ENCODE peak calls at places on chromosomes 13 and 19, in ten cellular contexts. E is sigmoid colon; T is breast epithelium; B is SK-N-MC; A is caudate nucleus; F is CD8-positive, alpha-beta memory T cell; D is RWPE1; H is HL-60; Z is fibroblast of lung; K is heart right ventricle. O is an unnamed sample.

GRCh38 chr13:110012102-110012739 is 225.8 kb upstream of the IRS2 start:
- DNase-seq in E (no peak), T (no peak), B (no peak), A (no peak), F (no peak), D (peak; percentile 83), H (no peak), Z (peak; percentile 100), K (no peak), O (no peak)

GRCh38 chr19:48630289-48631036 is 6.7 kb downstream of the DBP start:
- DNase-seq in E (peak; percentile 91), T (no peak), B (no peak), A (no peak), F (no peak), D (no peak), H (no peak), Z (peak; percentile 58), K (peak; percentile 88), O (no peak)

GRCh38 chr19:40231544-40232424 is 5.3 kb upstream of the CCNP start:
- DNase-seq in E (no peak), T (no peak), B (no peak), A (no peak), F (no peak), D (no peak), H (no peak), Z (no peak), K (no peak), O (no peak)

GRCh38 chr13:30639671-30640070 is 22.0 kb downstream of the USPL1 start:
- DNase-seq in E (no peak), T (no peak), B (no peak), A (no peak), F (no peak), D (no peak), H (no peak), Z (peak; percentile 71), K (no peak), O (no peak)

GRCh38 chr13:110023729-110024645 is 237.6 kb upstream of the IRS2 start:
- DNase-seq in E (peak; percentile 85), T (no peak), B (no peak), A (no peak), F (no peak), D (no peak), H (no peak), Z (no peak), K (peak; percentile 47), O (no peak)

GRCh38 chr19:4375620-4376228 is 24.6 kb downstream of the SH3GL1 start:
- DNase-seq in E (peak; percentile 69), T (no peak), B (peak; percentile 56), A (peak; percentile 19), F (no peak), D (no peak), H (peak; percentile 70), Z (peak; percentile 76), K (no peak), O (no peak)

GRCh38 chr19:1837625-1838105 is 10.6 kb downstream of the REXO1 start:
- DNase-seq in E (no peak), T (no peak), B (no peak), A (no peak), F (peak; percentile 46), D (peak; percentile 53), H (peak; percentile 44), Z (no peak), K (no peak), O (no peak)

GRCh38 chr13:20197361-20197834 is 4.7 kb upstream of the GJB2 start:
- DNase-seq in E (no peak), T (no peak), B (no peak), A (no peak), F (peak; percentile 44), D (peak; percentile 50), H (no peak), Z (peak; percentile 43), K (no peak), O (no peak)

GRCh38 chr19:17806945-17807344 is 12.0 kb downstream of the B3GNT3 start:
- DNase-seq in E (no peak), T (no peak), B (no peak), A (no peak), F (no peak), D (no peak), H (peak; percentile 10), Z (no peak), K (no peak), O (no peak)

GRCh38 chr19:2640563-2641331 is 61.7 kb downstream of the GNG7 start:
- DNase-seq in E (no peak), T (no peak), B (no peak), A (no peak), F (no peak), D (no peak), H (no peak), Z (no peak), K (no peak), O (no peak)

GRCh38 chr13:109567315-109567714 is 219.1 kb downstream of the IRS2 start:
- DNase-seq in E (no peak), T (no peak), B (no peak), A (no peak), F (no peak), D (no peak), H (no peak), Z (no peak), K (no peak), O (no peak)

GRCh38 chr19:48501446-48501960 is 10.1 kb downstream of the LMTK3 start:
- DNase-seq in E (no peak), T (no peak), B (no peak), A (no peak), F (peak; percentile 67), D (no peak), H (no peak), Z (no peak), K (no peak), O (no peak)

GRCh38 chr13:50592412-50593145 is 250.9 kb downstream of the DLEU7 start:
- DNase-seq in E (no peak), T (no peak), B (no peak), A (no peak), F (no peak), D (peak; percentile 38), H (no peak), Z (peak; percentile 92), K (no peak), O (no peak)

GRCh38 chr13:96967248-96967745 is 27.0 kb downstream of the OXGR1 start:
- DNase-seq in E (no peak), T (no peak), B (no peak), A (no peak), F (no peak), D (no peak), H (no peak), Z (no peak), K (no peak), O (no peak)

GRCh38 chr19:30649934-30650614 is 277.9 kb downstream of the ZNF536 start:
- DNase-seq in E (no peak), T (no peak), B (peak; percentile 66), A (peak; percentile 50), F (no peak), D (peak; percentile 60), H (peak; percentile 11), Z (peak; percentile 31), K (no peak), O (peak; percentile 32)

GRCh38 chr13:38045278-38046048 is 175.9 kb upstream of the TRPC4 start:
- DNase-seq in E (no peak), T (no peak), B (no peak), A (no peak), F (no peak), D (peak; percentile 8), H (peak; percentile 22), Z (peak; percentile 27), K (no peak), O (no peak)

GRCh38 chr19:7851623-7852500 is 21.8 kb downstream of the EVI5L start:
- DNase-seq in E (no peak), T (no peak), B (no peak), A (peak; percentile 90), F (no peak), D (no peak), H (no peak), Z (no peak), K (no peak), O (peak; percentile 67)

GRCh38 chr19:5828661-5829566 is 10.6 kb downstream of the FUT6 start:
- DNase-seq in E (peak; percentile 93), T (no peak), B (no peak), A (no peak), F (peak; percentile 17), D (no peak), H (no peak), Z (no peak), K (peak; percentile 54), O (no peak)

DNA sequence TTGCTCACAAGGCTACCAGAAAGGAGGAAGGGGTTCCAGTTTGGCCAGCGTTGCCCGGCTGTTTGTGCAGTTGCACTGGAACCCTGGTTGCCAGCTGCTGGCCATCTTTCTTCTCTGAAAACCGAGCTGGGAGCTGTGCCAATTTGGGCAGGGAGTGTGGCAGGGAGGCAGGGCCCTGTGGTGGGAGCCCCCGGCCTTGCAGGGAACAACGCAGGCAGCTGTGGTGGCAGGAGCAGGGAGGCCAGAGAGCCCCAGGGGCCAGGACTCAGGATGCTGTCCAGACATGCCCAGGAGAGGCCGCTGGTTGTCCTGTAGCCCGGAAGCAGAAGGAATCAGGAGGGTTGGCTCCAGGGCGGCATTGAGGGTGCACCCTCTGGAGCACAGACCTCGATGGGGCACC is 4.8 kb downstream of the KMT5C start:
- DNase-seq in E (no peak), T (no peak), B (no peak), A (peak; percentile 39), F (no peak), D (no peak), H (no peak), Z (peak; percentile 40), K (no peak), O (peak; percentile 42)
- H3K27ac ChIP-seq in E (no peak overlapping the region), T (peak overlapping the region; percentile 1), B (no peak overlapping the region), A (no peak overlapping the region), F (no peak overlapping the region), D (peak overlapping the region; percentile 97), H (no peak overlapping the region), Z (no peak overlapping the region), K (no peak overlapping the region), O (peak overlapping the region; percentile 30)

GRCh38 chr19:47130120-47130588 is 481 bp upstream of the SAE1 start:
- DNase-seq in E (no peak), T (no peak), B (no peak), A (no peak), F (no peak), D (no peak), H (no peak), Z (peak; percentile 5), K (no peak), O (no peak)
- H3K27ac ChIP-seq in E (peak overlapping the region; percentile 92), T (peak overlapping the region; percentile 90), B (peak overlapping the region; percentile 85), A (peak overlapping the region; percentile 95), F (no peak overlapping the region), D (peak overlapping the region; percentile 88), H (peak overlapping the region; percentile 16), Z (no peak overlapping the region), K (no peak overlapping the region), O (peak overlapping the region; percentile 94)

GRCh38 chr19:485122-485521 is 11.2 kb upstream of the MADCAM1 start:
- DNase-seq in E (no peak), T (no peak), B (no peak), A (no peak), F (no peak), D (no peak), H (no peak), Z (no peak), K (no peak), O (no peak)
- H3K27ac ChIP-seq in E (no peak overlapping the region), T (peak overlapping the region; percentile 54), B (no peak overlapping the region), A (peak overlapping the region; percentile 99), F (no peak overlapping the region), D (no peak overlapping the region), H (no peak overlapping the region), Z (no peak overlapping the region), K (no peak overlapping the region), O (peak overlapping the region; percentile 99)

DNA sequence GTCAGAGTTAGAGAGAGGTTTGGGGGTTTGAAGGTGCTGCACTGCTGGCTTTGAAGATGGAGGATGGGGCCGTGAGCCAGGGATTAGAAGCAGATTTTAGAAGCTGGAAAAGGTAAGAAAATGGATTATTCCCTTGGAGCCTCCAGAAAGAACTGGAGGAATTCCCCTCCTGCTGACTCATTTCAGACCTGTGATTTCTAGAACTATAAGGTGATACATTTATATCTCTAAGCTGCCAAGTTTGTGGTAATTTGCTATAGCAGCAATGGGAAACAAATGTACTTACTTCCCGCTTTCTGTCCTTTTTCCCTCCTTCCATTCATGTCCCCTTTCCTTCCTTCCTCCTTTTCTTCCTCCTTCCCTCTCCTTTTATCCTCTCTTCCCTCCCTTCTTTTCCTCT is 78.5 kb upstream of the PCDH8 start:
- DNase-seq in E (no peak), T (no peak), B (no peak), A (no peak), F (no peak), D (peak; percentile 61), H (no peak), Z (no peak), K (no peak), O (no peak)
- H3K27ac ChIP-seq in E (no peak overlapping the region), T (peak overlapping the region; percentile 80), B (no peak overlapping the region), A (no peak overlapping the region), F (no peak overlapping the region), D (peak overlapping the region; percentile 83), H (no peak overlapping the region), Z (no peak overlapping the region), K (no peak overlapping the region), O (no peak overlapping the region)

O was measured in substantia nigra.